ENCODE peak calls at places on chromosome 10, in eight cellular contexts. One of them, this sample, is unnamed. For H3K4me1 and H3K36me3, the result is how much of the 10 kb centered on the place peaks cover.

GRCh38 chr10:77264107-77264506 is 373.5 kb downstream of the KCNMA1 start:
- DNase-seq in cardiac muscle cell: no peak
- DNase-seq in pancreas: no peak
- DNase-seq in spleen: no peak
- DNase-seq in neural progenitor cell: no peak
- DNase-seq in upper lobe of right lung: no peak
- DNase-seq in tibial nerve: no peak
- DNase-seq in thoracic aorta: no peak
- DNase-seq in this sample: no peak

GRCh38 chr10:87177-88080 is 38.3 kb upstream of the TUBB8 start:
- DNase-seq in cardiac muscle cell: no peak
- DNase-seq in pancreas: no peak
- DNase-seq in spleen: no peak
- DNase-seq in neural progenitor cell: no peak
- DNase-seq in upper lobe of right lung: no peak
- DNase-seq in tibial nerve: no peak
- DNase-seq in thoracic aorta: no peak
- DNase-seq in this sample: peak

GRCh38 chr10:103637855-103638561 is 144.5 kb downstream of the NEURL1 start:
- DNase-seq in cardiac muscle cell: no peak
- DNase-seq in pancreas: peak
- DNase-seq in spleen: no peak
- DNase-seq in neural progenitor cell: peak
- DNase-seq in upper lobe of right lung: no peak
- DNase-seq in tibial nerve: peak
- DNase-seq in thoracic aorta: peak
- DNase-seq in this sample: no peak

GRCh38 chr10:538895-539294 is 150.6 kb downstream of the DIP2C start:
- DNase-seq in cardiac muscle cell: no peak
- DNase-seq in pancreas: no peak
- DNase-seq in spleen: no peak
- DNase-seq in neural progenitor cell: no peak
- DNase-seq in upper lobe of right lung: no peak
- DNase-seq in tibial nerve: no peak
- DNase-seq in thoracic aorta: no peak
- DNase-seq in this sample: no peak

GRCh38 chr10:92590623-92591549 is 2.0 kb upstream of the KIF11 start:
- DNase-seq in cardiac muscle cell: peak
- DNase-seq in pancreas: no peak
- DNase-seq in spleen: peak
- DNase-seq in neural progenitor cell: peak
- DNase-seq in upper lobe of right lung: peak
- DNase-seq in tibial nerve: peak
- DNase-seq in thoracic aorta: no peak
- DNase-seq in this sample: no peak

GRCh38 chr10:16847644-16848043 is 30.4 kb upstream of the RSU1 start:
- DNase-seq in cardiac muscle cell: no peak
- DNase-seq in pancreas: no peak
- DNase-seq in spleen: no peak
- DNase-seq in neural progenitor cell: no peak
- DNase-seq in upper lobe of right lung: no peak
- DNase-seq in tibial nerve: no peak
- DNase-seq in thoracic aorta: no peak
- DNase-seq in this sample: no peak

GRCh38 chr10:6665847-6666246 is 85.8 kb upstream of the PRKCQ start:
- DNase-seq in cardiac muscle cell: no peak
- DNase-seq in pancreas: no peak
- DNase-seq in spleen: no peak
- DNase-seq in neural progenitor cell: no peak
- DNase-seq in upper lobe of right lung: no peak
- DNase-seq in tibial nerve: no peak
- DNase-seq in thoracic aorta: no peak
- DNase-seq in this sample: peak

GRCh38 chr10:75399461-75400162 is 2.0 kb downstream of the ZNF503 start:
- DNase-seq in cardiac muscle cell: peak
- DNase-seq in pancreas: peak
- DNase-seq in spleen: peak
- DNase-seq in neural progenitor cell: peak
- DNase-seq in upper lobe of right lung: peak
- DNase-seq in tibial nerve: peak
- DNase-seq in thoracic aorta: no peak
- DNase-seq in this sample: peak

GRCh38 chr10:105837951-105838350 is 1196.9 kb downstream of the SORCS3 start:
- DNase-seq in cardiac muscle cell: no peak
- DNase-seq in pancreas: no peak
- DNase-seq in spleen: no peak
- DNase-seq in neural progenitor cell: no peak
- DNase-seq in upper lobe of right lung: no peak
- DNase-seq in tibial nerve: no peak
- DNase-seq in thoracic aorta: no peak
- DNase-seq in this sample: peak

GRCh38 chr10:130141038-130141437 is 4.8 kb downstream of the GLRX3 start:
- DNase-seq in cardiac muscle cell: no peak
- DNase-seq in pancreas: no peak
- DNase-seq in spleen: no peak
- DNase-seq in neural progenitor cell: no peak
- DNase-seq in upper lobe of right lung: no peak
- DNase-seq in tibial nerve: no peak
- DNase-seq in thoracic aorta: no peak
- DNase-seq in this sample: no peak
- H3K27ac ChIP-seq in cardiac muscle cell: no peak
- H3K27ac ChIP-seq in pancreas: no peak
- H3K27ac ChIP-seq in spleen: peak
- H3K27ac ChIP-seq in neural progenitor cell: no peak
- H3K27ac ChIP-seq in upper lobe of right lung: no peak
- H3K27ac ChIP-seq in tibial nerve: no peak
- H3K27ac ChIP-seq in thoracic aorta: no peak
- H3K27ac ChIP-seq in this sample: no peak

DNA sequence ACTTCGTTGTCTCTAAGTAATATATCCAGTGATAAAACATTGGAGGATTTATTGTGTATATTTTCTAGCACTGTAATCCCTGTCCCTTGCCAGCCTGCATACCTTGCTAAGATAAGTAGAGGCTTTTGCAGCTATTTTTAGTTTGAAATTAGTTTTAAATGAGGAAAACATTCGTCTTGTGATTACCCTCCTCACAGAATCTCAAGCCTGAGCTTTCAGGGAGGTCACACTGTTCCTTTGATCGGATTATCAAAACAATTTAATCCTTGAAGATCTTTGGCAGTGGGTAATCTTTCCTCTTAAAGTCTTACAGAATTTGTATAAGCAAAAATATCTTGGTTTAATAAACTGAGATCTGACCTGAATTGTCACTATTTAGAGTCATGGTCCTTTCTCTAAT is 897.0 kb upstream of the CELF2 start:
- DNase-seq in cardiac muscle cell: peak
- DNase-seq in pancreas: no peak
- DNase-seq in spleen: no peak
- DNase-seq in neural progenitor cell: no peak
- DNase-seq in upper lobe of right lung: no peak
- DNase-seq in tibial nerve: no peak
- DNase-seq in thoracic aorta: no peak
- DNase-seq in this sample: no peak
- H3K4me1 ChIP-seq in cardiac muscle cell: under half
- H3K4me1 ChIP-seq in pancreas: under half
- H3K4me1 ChIP-seq in spleen: under half
- H3K4me1 ChIP-seq in neural progenitor cell: under half
- H3K4me1 ChIP-seq in upper lobe of right lung: under half
- H3K4me1 ChIP-seq in tibial nerve: under half
- H3K4me1 ChIP-seq in thoracic aorta: under half
- H3K4me1 ChIP-seq in this sample: under half

DNA sequence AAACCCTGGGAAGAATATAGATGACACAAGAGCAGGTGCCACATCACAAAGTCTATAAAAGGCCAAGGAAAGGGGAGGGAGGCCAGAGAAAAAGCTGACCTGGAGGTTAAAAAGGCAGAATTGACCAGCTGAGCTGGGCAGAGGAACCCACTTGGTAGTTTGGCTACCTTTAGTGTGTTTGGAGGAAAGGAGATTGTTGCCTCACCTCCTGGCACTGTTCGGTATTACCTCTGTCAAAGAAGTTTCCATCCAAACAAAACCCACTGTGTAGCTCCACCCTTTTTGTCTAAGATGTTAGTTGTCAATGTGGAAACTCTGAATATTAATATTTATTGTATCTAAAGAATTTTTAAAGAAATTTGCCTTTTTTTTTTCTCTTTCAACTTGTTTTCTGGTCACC is 23.4 kb downstream of the ENTPD7 start:
- DNase-seq in cardiac muscle cell: no peak
- DNase-seq in pancreas: no peak
- DNase-seq in spleen: no peak
- DNase-seq in neural progenitor cell: no peak
- DNase-seq in upper lobe of right lung: no peak
- DNase-seq in tibial nerve: no peak
- DNase-seq in thoracic aorta: no peak
- DNase-seq in this sample: no peak
- H3K36me3 ChIP-seq in cardiac muscle cell: under half
- H3K36me3 ChIP-seq in pancreas: under half
- H3K36me3 ChIP-seq in spleen: under half
- H3K36me3 ChIP-seq in neural progenitor cell: under half
- H3K36me3 ChIP-seq in upper lobe of right lung: under half
- H3K36me3 ChIP-seq in tibial nerve: under half
- H3K36me3 ChIP-seq in thoracic aorta: under half
- H3K36me3 ChIP-seq in this sample: under half

DNA sequence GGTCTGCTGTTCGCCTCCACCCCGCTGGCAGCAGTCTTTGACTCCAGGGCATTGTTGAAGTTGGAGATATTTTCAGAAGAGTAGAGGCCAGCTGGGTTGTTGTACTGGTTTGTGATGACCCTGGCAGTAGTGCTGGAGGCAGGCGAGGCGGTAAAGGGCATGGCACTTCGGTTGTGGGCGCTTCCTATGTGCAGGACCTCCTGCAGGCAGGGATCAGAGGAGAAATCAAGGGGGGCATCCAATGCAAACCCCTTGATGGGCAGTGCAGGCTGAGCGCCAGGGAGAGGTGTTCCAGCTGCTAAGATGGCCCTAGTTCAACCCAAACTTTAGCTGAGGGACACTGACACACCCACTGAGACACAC is 27.0 kb downstream of the PDLIM1 start:
- DNase-seq in cardiac muscle cell: no peak
- DNase-seq in pancreas: no peak
- DNase-seq in spleen: no peak
- DNase-seq in neural progenitor cell: no peak
- DNase-seq in upper lobe of right lung: no peak
- DNase-seq in tibial nerve: no peak
- DNase-seq in thoracic aorta: no peak
- DNase-seq in this sample: no peak
- H3K27ac ChIP-seq in cardiac muscle cell: no peak
- H3K27ac ChIP-seq in pancreas: no peak
- H3K27ac ChIP-seq in spleen: no peak
- H3K27ac ChIP-seq in neural progenitor cell: no peak
- H3K27ac ChIP-seq in upper lobe of right lung: peak
- H3K27ac ChIP-seq in tibial nerve: no peak
- H3K27ac ChIP-seq in thoracic aorta: peak
- H3K27ac ChIP-seq in this sample: no peak

This sample was measured in small intestine.